ENCODE peak calls at places on chromosomes 16 and 17, in ten cellular contexts. A, U, W, T, S, N, P, H, I and V are unnamed samples.

GRCh38 chr17:3534881-3535252 is 22.7 kb downstream of the TRPV3 start:
- DNase-seq in A (peak; percentile 54), U (no peak), W (peak; percentile 64), T (no peak), S (no peak), N (peak; percentile 74), P (peak; percentile 79), H (no peak), I (peak; percentile 90), V (no peak)

GRCh38 chr16:569445-570254 is at the start of gene PIGQ:
- DNase-seq in A (peak; percentile 81), U (peak; percentile 51), W (peak; percentile 82), T (peak; percentile 65), S (no peak), N (peak; percentile 89), P (peak; percentile 81), H (peak; percentile 65), I (peak; percentile 83), V (peak; percentile 72)

GRCh38 chr16:1584926-1585487 is 26.9 kb downstream of the IFT140 start:
- DNase-seq in A (no peak), U (no peak), W (no peak), T (no peak), S (no peak), N (no peak), P (no peak), H (no peak), I (no peak), V (no peak)

GRCh38 chr16:68360971-68361370 is 50.2 kb downstream of the PRMT7 start:
- DNase-seq in A (no peak), U (no peak), W (no peak), T (no peak), S (peak; percentile 64), N (no peak), P (no peak), H (no peak), I (no peak), V (no peak)

GRCh38 chr16:62036101-62036806 is at the start of gene CDH8:
- DNase-seq in A (no peak), U (no peak), W (no peak), T (no peak), S (peak; percentile 53), N (peak; percentile 18), P (no peak), H (no peak), I (peak; percentile 85), V (no peak)

GRCh38 chr17:37779554-37779953 is 34.7 kb upstream of the HNF1B start:
- DNase-seq in A (no peak), U (no peak), W (peak; percentile 88), T (no peak), S (no peak), N (no peak), P (no peak), H (no peak), I (no peak), V (no peak)

GRCh38 chr17:17971431-17972125 is 622 bp downstream of the TOM1L2 start:
- DNase-seq in A (peak; percentile 25), U (peak; percentile 28), W (peak; percentile 51), T (peak; percentile 52), S (peak; percentile 89), N (peak; percentile 60), P (peak; percentile 83), H (peak; percentile 57), I (no peak), V (no peak)

GRCh38 chr17:210402-210801 is 29.0 kb upstream of the DOC2B start:
- DNase-seq in A (no peak), U (no peak), W (no peak), T (no peak), S (no peak), N (no peak), P (no peak), H (no peak), I (no peak), V (no peak)

GRCh38 chr16:67296422-67296821 is 17.1 kb downstream of the PLEKHG4 start:
- DNase-seq in A (no peak), U (no peak), W (peak; percentile 70), T (no peak), S (no peak), N (no peak), P (no peak), H (no peak), I (no peak), V (no peak)

GRCh38 chr17:64741038-64741641 is 79.0 kb upstream of the SMURF2 start:
- DNase-seq in A (no peak), U (no peak), W (peak; percentile 50), T (peak; percentile 25), S (no peak), N (no peak), P (no peak), H (no peak), I (no peak), V (no peak)

GRCh38 chr16:67105881-67106280 is 3.9 kb upstream of the PHAF1 start:
- DNase-seq in A (no peak), U (no peak), W (no peak), T (no peak), S (no peak), N (peak; percentile 62), P (no peak), H (no peak), I (no peak), V (no peak)

GRCh38 chr17:5821057-5821456 is 236.7 kb upstream of the NLRP1 start:
- DNase-seq in A (no peak), U (no peak), W (no peak), T (no peak), S (no peak), N (no peak), P (no peak), H (no peak), I (peak; percentile 26), V (no peak)

GRCh38 chr16:57190136-57190535 is 4.0 kb downstream of the RSPRY1 start:
- DNase-seq in A (no peak), U (no peak), W (peak; percentile 38), T (no peak), S (no peak), N (no peak), P (no peak), H (no peak), I (no peak), V (no peak)

GRCh38 chr17:61729690-61730268 is 133.5 kb downstream of the BRIP1 start:
- DNase-seq in A (no peak), U (no peak), W (peak; percentile 0), T (no peak), S (no peak), N (no peak), P (no peak), H (no peak), I (no peak), V (no peak)

GRCh38 chr16:89357055-89357454 is 133.3 kb downstream of the ANKRD11 start:
- DNase-seq in A (no peak), U (no peak), W (no peak), T (no peak), S (no peak), N (no peak), P (peak; percentile 51), H (no peak), I (peak; percentile 66), V (no peak)

GRCh38 chr16:10770907-10771306 is 27.3 kb downstream of the NUBP1 start:
- DNase-seq in A (no peak), U (no peak), W (no peak), T (no peak), S (no peak), N (no peak), P (no peak), H (no peak), I (no peak), V (no peak)

GRCh38 chr17:55285340-55286301 is 20.9 kb downstream of the HLF start:
- DNase-seq in A (no peak), U (no peak), W (peak; percentile 52), T (peak; percentile 86), S (no peak), N (peak; percentile 97), P (peak; percentile 94), H (no peak), I (no peak), V (peak; percentile 57)
- H3K4me1 ChIP-seq in A (peaks cover 47% of the 10 kb centered on the region), U (no peaks in the 10 kb centered on the region), W (no peaks in the 10 kb centered on the region), T (peaks cover 50% of the 10 kb centered on the region), S (peaks cover 10% of the 10 kb centered on the region), N (peaks cover 40% of the 10 kb centered on the region), P (peaks cover 36% of the 10 kb centered on the region), H (peaks cover 16% of the 10 kb centered on the region), I (no peaks in the 10 kb centered on the region), V (no peaks in the 10 kb centered on the region)

DNA sequence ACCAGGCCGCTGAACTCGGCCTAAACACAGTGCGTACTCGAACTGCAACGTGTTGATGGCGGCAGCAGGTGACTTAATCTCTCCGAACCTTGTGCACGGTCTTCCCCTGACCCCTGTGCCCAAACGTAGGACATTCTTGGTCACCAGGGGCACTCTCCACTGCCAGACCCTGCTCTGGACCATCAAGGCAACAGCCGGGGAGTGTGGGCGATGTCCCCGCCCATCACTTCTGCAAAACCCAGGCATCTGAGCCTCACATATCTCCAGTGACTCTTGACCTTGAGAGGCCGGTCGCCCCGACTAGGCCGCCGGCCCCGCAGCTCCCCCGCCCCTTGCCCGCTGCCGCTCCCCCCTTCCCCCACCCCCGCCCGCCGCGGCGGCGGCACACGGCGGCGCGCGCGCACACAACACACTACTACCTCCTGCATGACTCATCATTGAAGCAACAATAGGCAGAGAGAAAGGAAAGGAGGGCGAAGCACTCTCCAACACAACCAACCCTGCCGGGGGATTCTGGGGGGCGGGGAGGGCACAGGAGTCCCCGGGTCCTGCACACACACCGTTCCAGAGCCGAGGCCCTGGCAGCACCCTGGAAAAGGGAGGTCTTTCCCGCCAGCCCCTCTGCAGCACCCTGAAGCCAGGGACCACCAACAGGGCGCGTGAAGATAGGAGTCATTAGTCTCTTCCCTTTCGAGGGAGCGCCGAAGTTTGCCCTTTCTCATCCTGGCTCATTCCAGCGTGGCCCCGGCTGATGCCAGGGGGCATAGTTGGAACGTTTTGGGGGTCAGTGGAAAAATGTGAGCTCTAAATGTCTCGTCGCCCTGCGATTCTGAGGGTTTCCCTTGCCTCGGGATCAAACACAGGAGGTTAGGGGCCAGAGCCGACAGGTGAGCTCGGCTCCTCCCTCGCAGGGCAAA is 1.9 kb downstream of the MNT start:
- DNase-seq in A (peak; percentile 75), U (peak; percentile 41), W (peak; percentile 95), T (peak; percentile 64), S (peak; percentile 80), N (peak; percentile 62), P (peak; percentile 81), H (peak; percentile 82), I (peak; percentile 89), V (peak; percentile 53)
- H3K4me1 ChIP-seq in A (peaks cover 59% of the 10 kb centered on the region), U (peaks cover 54% of the 10 kb centered on the region), W (peaks cover 34% of the 10 kb centered on the region), T (peaks cover 71% of the 10 kb centered on the region), S (peaks cover 38% of the 10 kb centered on the region), N (peaks cover 59% of the 10 kb centered on the region), P (peaks cover 61% of the 10 kb centered on the region), H (peaks cover 62% of the 10 kb centered on the region), I (peaks cover 11% of the 10 kb centered on the region), V (peaks cover 21% of the 10 kb centered on the region)

DNA sequence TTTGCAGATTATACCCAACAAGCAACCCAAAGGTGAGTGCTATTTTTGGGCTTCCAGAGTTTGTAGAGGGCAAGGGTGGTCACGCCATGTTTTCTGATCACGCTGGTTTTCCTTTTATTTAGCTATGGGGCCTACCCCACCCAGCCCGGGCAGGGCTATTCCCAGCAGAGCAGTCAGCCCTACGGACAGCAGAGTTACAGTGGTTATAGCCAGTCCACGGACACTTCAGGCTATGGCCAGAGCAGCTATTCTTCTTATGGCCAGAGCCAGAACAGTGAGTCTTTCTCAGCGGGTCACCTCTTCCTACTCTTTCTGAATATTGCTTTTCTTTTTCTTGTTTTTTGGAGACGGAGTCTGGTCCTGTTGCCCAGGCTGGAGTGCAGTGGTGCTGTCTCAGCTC is 2.5 kb downstream of the FUS start:
- DNase-seq in A (no peak), U (no peak), W (peak; percentile 53), T (no peak), S (no peak), N (no peak), P (no peak), H (no peak), I (no peak), V (no peak)
- H3K4me1 ChIP-seq in A (peaks cover 32% of the 10 kb centered on the region), U (peaks cover 50% of the 10 kb centered on the region), W (peaks cover 24% of the 10 kb centered on the region), T (peaks cover 31% of the 10 kb centered on the region), S (peaks cover 16% of the 10 kb centered on the region), N (peaks cover 29% of the 10 kb centered on the region), P (peaks cover 36% of the 10 kb centered on the region), H (peaks cover 76% of the 10 kb centered on the region), I (no peaks in the 10 kb centered on the region), V (no peaks in the 10 kb centered on the region)

GRCh38 chr17:31568140-31568938 is 176.9 kb downstream of the RAB11FIP4 start:
- DNase-seq in A (no peak), U (no peak), W (peak; percentile 47), T (no peak), S (no peak), N (no peak), P (peak; percentile 81), H (no peak), I (no peak), V (no peak)
- H3K4me1 ChIP-seq in A (peaks cover 19% of the 10 kb centered on the region), U (no peaks in the 10 kb centered on the region), W (peaks cover 90% of the 10 kb centered on the region), T (peaks cover 75% of the 10 kb centered on the region), S (peaks cover 3% of the 10 kb centered on the region), N (peaks cover 3% of the 10 kb centered on the region), P (peaks cover 22% of the 10 kb centered on the region), H (no peaks in the 10 kb centered on the region), I (no peaks in the 10 kb centered on the region), V (no peaks in the 10 kb centered on the region)